ENCODE peak calls at places on chromosomes 12 and 14, in seven cellular contexts. One of them, this sample, is unnamed.

GRCh38 chr12:34393086-34393820 is 371.0 kb downstream of the ALG10 start:
- DNase-seq in IMR-90: no peak
- DNase-seq in heart left ventricle: peak
- DNase-seq in suprapubic skin: peak
- DNase-seq in HCT116: no peak
- DNase-seq in adrenal gland: peak
- DNase-seq in right lobe of liver: peak
- DNase-seq in this sample: no peak

GRCh38 chr14:67251573-67252226 is 10.5 kb downstream of the PALS1 start:
- DNase-seq in right lobe of liver: no peak
- DNase-seq in HCT116: no peak
- DNase-seq in suprapubic skin: no peak
- DNase-seq in IMR-90: peak
- DNase-seq in heart left ventricle: no peak
- DNase-seq in adrenal gland: no peak
- DNase-seq in this sample: no peak

GRCh38 chr12:113933201-113933786 is 32.8 kb downstream of the RBM19 start:
- DNase-seq in HCT116: no peak
- DNase-seq in adrenal gland: no peak
- DNase-seq in suprapubic skin: no peak
- DNase-seq in heart left ventricle: no peak
- DNase-seq in right lobe of liver: no peak
- DNase-seq in IMR-90: peak
- DNase-seq in this sample: no peak

GRCh38 chr12:12560587-12561304 is 1.9 kb downstream of the DUSP16 start:
- DNase-seq in adrenal gland: peak
- DNase-seq in right lobe of liver: no peak
- DNase-seq in suprapubic skin: no peak
- DNase-seq in IMR-90: peak
- DNase-seq in heart left ventricle: no peak
- DNase-seq in HCT116: no peak
- DNase-seq in this sample: no peak

GRCh38 chr12:78970041-78970440 is 105.5 kb downstream of the SYT1 start:
- DNase-seq in suprapubic skin: no peak
- DNase-seq in right lobe of liver: no peak
- DNase-seq in IMR-90: peak
- DNase-seq in adrenal gland: no peak
- DNase-seq in heart left ventricle: no peak
- DNase-seq in HCT116: no peak
- DNase-seq in this sample: no peak

GRCh38 chr12:23751641-23752040 is 197.8 kb downstream of the SOX5 start:
- DNase-seq in adrenal gland: no peak
- DNase-seq in right lobe of liver: no peak
- DNase-seq in suprapubic skin: no peak
- DNase-seq in heart left ventricle: no peak
- DNase-seq in IMR-90: no peak
- DNase-seq in HCT116: no peak
- DNase-seq in this sample: no peak

GRCh38 chr14:59870277-59871165 is at the start of gene RTN1:
- DNase-seq in right lobe of liver: peak
- DNase-seq in HCT116: no peak
- DNase-seq in heart left ventricle: peak
- DNase-seq in suprapubic skin: peak
- DNase-seq in adrenal gland: peak
- DNase-seq in IMR-90: peak
- DNase-seq in this sample: no peak

GRCh38 chr12:124754949-124755800 is 108.5 kb downstream of the SCARB1 start:
- DNase-seq in IMR-90: peak
- DNase-seq in right lobe of liver: peak
- DNase-seq in adrenal gland: peak
- DNase-seq in suprapubic skin: peak
- DNase-seq in HCT116: no peak
- DNase-seq in heart left ventricle: peak
- DNase-seq in this sample: no peak

GRCh38 chr14:76232782-76233181 is 81.1 kb downstream of the GPATCH2L start:
- DNase-seq in adrenal gland: no peak
- DNase-seq in HCT116: no peak
- DNase-seq in right lobe of liver: no peak
- DNase-seq in IMR-90: no peak
- DNase-seq in suprapubic skin: no peak
- DNase-seq in heart left ventricle: no peak
- DNase-seq in this sample: no peak

GRCh38 chr12:95446511-95446910 is 27.4 kb upstream of the METAP2 start:
- DNase-seq in suprapubic skin: no peak
- DNase-seq in IMR-90: peak
- DNase-seq in HCT116: no peak
- DNase-seq in right lobe of liver: peak
- DNase-seq in heart left ventricle: peak
- DNase-seq in adrenal gland: peak
- DNase-seq in this sample: no peak

GRCh38 chr14:103021817-103022668 is 35.3 kb downstream of the CDC42BPB start:
- DNase-seq in HCT116: no peak
- DNase-seq in IMR-90: peak
- DNase-seq in suprapubic skin: no peak
- DNase-seq in heart left ventricle: peak
- DNase-seq in right lobe of liver: no peak
- DNase-seq in adrenal gland: no peak
- DNase-seq in this sample: no peak

GRCh38 chr14:58638231-58639205 is 756 bp downstream of the DACT1 start:
- DNase-seq in suprapubic skin: no peak
- DNase-seq in IMR-90: peak
- DNase-seq in adrenal gland: peak
- DNase-seq in HCT116: no peak
- DNase-seq in heart left ventricle: peak
- DNase-seq in right lobe of liver: peak
- DNase-seq in this sample: no peak

GRCh38 chr14:73227812-73228781 is 9.2 kb upstream of the PAPLN start:
- DNase-seq in suprapubic skin: no peak
- DNase-seq in IMR-90: peak
- DNase-seq in right lobe of liver: no peak
- DNase-seq in HCT116: no peak
- DNase-seq in heart left ventricle: no peak
- DNase-seq in adrenal gland: peak
- DNase-seq in this sample: no peak

GRCh38 chr14:68476212-68476964 is 316.5 kb downstream of the ZFP36L1 start:
- DNase-seq in right lobe of liver: peak
- DNase-seq in adrenal gland: peak
- DNase-seq in heart left ventricle: no peak
- DNase-seq in IMR-90: peak
- DNase-seq in suprapubic skin: no peak
- DNase-seq in HCT116: no peak
- DNase-seq in this sample: no peak

GRCh38 chr12:77382096-77382742 is 316.9 kb upstream of the E2F7 start:
- DNase-seq in HCT116: no peak
- DNase-seq in right lobe of liver: no peak
- DNase-seq in adrenal gland: no peak
- DNase-seq in heart left ventricle: no peak
- DNase-seq in suprapubic skin: no peak
- DNase-seq in IMR-90: no peak
- DNase-seq in this sample: no peak

GRCh38 chr14:87944987-87945604 is 47.9 kb downstream of the GALC start:
- DNase-seq in IMR-90: peak
- DNase-seq in suprapubic skin: no peak
- DNase-seq in heart left ventricle: no peak
- DNase-seq in HCT116: peak
- DNase-seq in right lobe of liver: no peak
- DNase-seq in adrenal gland: no peak
- DNase-seq in this sample: no peak

GRCh38 chr14:50230601-50231474 is 540 bp downstream of the SOS2 start:
- DNase-seq in right lobe of liver: peak
- DNase-seq in suprapubic skin: peak
- DNase-seq in HCT116: peak
- DNase-seq in IMR-90: peak
- DNase-seq in adrenal gland: peak
- DNase-seq in heart left ventricle: peak
- DNase-seq in this sample: no peak

GRCh38 chr12:10363922-10364838 is 25.7 kb downstream of the KLRK1 start:
- DNase-seq in HCT116: no peak
- DNase-seq in heart left ventricle: peak
- DNase-seq in suprapubic skin: no peak
- DNase-seq in right lobe of liver: peak
- DNase-seq in adrenal gland: peak
- DNase-seq in IMR-90: peak
- DNase-seq in this sample: no peak

GRCh38 chr14:71169028-71169427 is 261.8 kb downstream of the PCNX1 start:
- DNase-seq in adrenal gland: no peak
- DNase-seq in HCT116: no peak
- DNase-seq in suprapubic skin: no peak
- DNase-seq in heart left ventricle: no peak
- DNase-seq in IMR-90: no peak
- DNase-seq in right lobe of liver: no peak
- DNase-seq in this sample: no peak

GRCh38 chr12:79331870-79332269 is 358.9 kb downstream of the PAWR start:
- DNase-seq in adrenal gland: no peak
- DNase-seq in IMR-90: peak
- DNase-seq in suprapubic skin: no peak
- DNase-seq in right lobe of liver: no peak
- DNase-seq in heart left ventricle: no peak
- DNase-seq in HCT116: no peak
- DNase-seq in this sample: no peak

GRCh38 chr12:879641-880040 is 69.9 kb downstream of the RAD52 start:
- DNase-seq in suprapubic skin: no peak
- DNase-seq in heart left ventricle: no peak
- DNase-seq in HCT116: no peak
- DNase-seq in IMR-90: peak
- DNase-seq in right lobe of liver: no peak
- DNase-seq in adrenal gland: no peak
- DNase-seq in this sample: no peak

GRCh38 chr12:8957561-8957960 is 8.1 kb upstream of the M6PR start:
- DNase-seq in suprapubic skin: no peak
- DNase-seq in right lobe of liver: no peak
- DNase-seq in heart left ventricle: no peak
- DNase-seq in adrenal gland: no peak
- DNase-seq in IMR-90: no peak
- DNase-seq in HCT116: no peak
- DNase-seq in this sample: no peak

GRCh38 chr12:104154286-104154685 is 16.3 kb upstream of the NFYB start:
- DNase-seq in right lobe of liver: no peak
- DNase-seq in suprapubic skin: no peak
- DNase-seq in adrenal gland: no peak
- DNase-seq in heart left ventricle: no peak
- DNase-seq in HCT116: no peak
- DNase-seq in IMR-90: no peak
- DNase-seq in this sample: no peak

GRCh38 chr14:81062816-81063215 is 107.4 kb downstream of the TSHR start:
- DNase-seq in heart left ventricle: no peak
- DNase-seq in adrenal gland: no peak
- DNase-seq in suprapubic skin: no peak
- DNase-seq in right lobe of liver: no peak
- DNase-seq in IMR-90: peak
- DNase-seq in HCT116: peak
- DNase-seq in this sample: no peak

GRCh38 chr14:101241807-101242278 is 319.5 kb upstream of the DIO3 start:
- DNase-seq in suprapubic skin: peak
- DNase-seq in IMR-90: no peak
- DNase-seq in HCT116: no peak
- DNase-seq in right lobe of liver: no peak
- DNase-seq in adrenal gland: no peak
- DNase-seq in heart left ventricle: no peak
- DNase-seq in this sample: no peak

GRCh38 chr12:46167412-46167811 is 101.4 kb downstream of the SLC38A1 start:
- DNase-seq in IMR-90: no peak
- DNase-seq in adrenal gland: no peak
- DNase-seq in suprapubic skin: no peak
- DNase-seq in right lobe of liver: no peak
- DNase-seq in heart left ventricle: no peak
- DNase-seq in HCT116: no peak
- DNase-seq in this sample: no peak

GRCh38 chr14:68961781-68962584 is 17.1 kb downstream of the ACTN1 start:
- DNase-seq in right lobe of liver: no peak
- DNase-seq in IMR-90: peak
- DNase-seq in heart left ventricle: no peak
- DNase-seq in adrenal gland: peak
- DNase-seq in HCT116: no peak
- DNase-seq in suprapubic skin: no peak
- DNase-seq in this sample: no peak

GRCh38 chr12:52032797-52033505 is 18.3 kb upstream of the NR4A1 start:
- DNase-seq in right lobe of liver: peak
- DNase-seq in HCT116: peak
- DNase-seq in suprapubic skin: peak
- DNase-seq in heart left ventricle: peak
- DNase-seq in IMR-90: peak
- DNase-seq in adrenal gland: peak
- DNase-seq in this sample: peak
- TF ChIP-seq POLR2A in right lobe of liver: peak
- TF ChIP-seq POLR2A in HCT116: no peak
- TF ChIP-seq POLR2A in suprapubic skin: peak
- TF ChIP-seq POLR2A in heart left ventricle: peak
- TF ChIP-seq POLR2A in IMR-90: peak
- TF ChIP-seq POLR2A in adrenal gland: peak
- TF ChIP-seq POLR2A in this sample: peak

DNA sequence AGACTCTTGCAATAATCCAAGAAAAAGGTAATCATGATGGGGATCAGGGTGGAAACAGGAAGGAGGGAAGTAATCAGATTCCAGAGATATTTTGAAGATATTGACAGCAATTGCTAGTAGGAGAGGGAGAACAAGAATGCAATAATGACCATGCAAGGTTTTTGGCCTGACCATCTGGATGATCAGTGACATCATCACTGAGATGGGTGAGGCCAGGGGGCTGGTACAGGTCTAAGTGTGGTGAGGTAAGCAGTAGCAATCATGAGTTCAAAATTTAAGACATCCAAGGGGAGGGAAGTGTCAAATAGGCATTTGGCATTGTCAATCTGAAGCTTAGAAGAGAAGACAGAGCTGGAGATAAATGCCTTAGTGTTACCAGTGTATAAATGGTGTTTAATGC is 24.8 kb upstream of the CLMN start:
- DNase-seq in HCT116: no peak
- DNase-seq in adrenal gland: no peak
- DNase-seq in heart left ventricle: no peak
- DNase-seq in IMR-90: no peak
- DNase-seq in right lobe of liver: no peak
- DNase-seq in suprapubic skin: no peak
- DNase-seq in this sample: no peak
- H3K4me3 ChIP-seq in HCT116: no peak
- H3K4me3 ChIP-seq in adrenal gland: no peak
- H3K4me3 ChIP-seq in heart left ventricle: no peak
- H3K4me3 ChIP-seq in IMR-90: no peak
- H3K4me3 ChIP-seq in right lobe of liver: no peak
- H3K4me3 ChIP-seq in suprapubic skin: no peak
- H3K4me3 ChIP-seq in this sample: no peak

GRCh38 chr12:84508943-84509342 is 403.7 kb downstream of the SLC6A15 start:
- DNase-seq in right lobe of liver: no peak
- DNase-seq in HCT116: no peak
- DNase-seq in adrenal gland: no peak
- DNase-seq in IMR-90: no peak
- DNase-seq in suprapubic skin: no peak
- DNase-seq in heart left ventricle: no peak
- DNase-seq in this sample: no peak
- H3K27ac ChIP-seq in right lobe of liver: no peak
- H3K27ac ChIP-seq in HCT116: no peak
- H3K27ac ChIP-seq in adrenal gland: no peak
- H3K27ac ChIP-seq in IMR-90: no peak
- H3K27ac ChIP-seq in suprapubic skin: peak
- H3K27ac ChIP-seq in heart left ventricle: peak
- H3K27ac ChIP-seq in this sample: peak

DNA sequence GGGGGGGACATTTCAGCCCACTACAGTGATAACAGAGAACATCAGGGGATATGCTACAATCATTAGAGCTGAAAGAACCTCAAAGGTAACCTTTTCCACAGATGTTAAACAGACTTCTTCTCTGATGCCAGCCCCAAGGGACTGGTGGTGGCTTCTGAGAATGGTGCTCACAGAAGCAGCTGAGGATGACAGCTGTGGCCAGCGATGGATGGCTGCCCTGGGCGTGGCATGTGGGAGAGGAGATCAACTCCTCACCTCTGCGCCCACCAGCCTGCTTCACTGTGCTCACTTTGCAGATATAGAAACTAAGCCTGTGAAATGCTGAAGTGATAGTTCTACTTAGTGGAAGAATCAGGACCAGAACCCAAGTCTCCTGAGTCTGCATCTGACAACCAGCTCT is 33.0 kb downstream of the FOXN3 start:
- DNase-seq in HCT116: no peak
- DNase-seq in heart left ventricle: no peak
- DNase-seq in right lobe of liver: no peak
- DNase-seq in suprapubic skin: no peak
- DNase-seq in IMR-90: no peak
- DNase-seq in adrenal gland: no peak
- DNase-seq in this sample: peak
- TF ChIP-seq POLR2A in HCT116: no peak
- TF ChIP-seq POLR2A in heart left ventricle: no peak
- TF ChIP-seq POLR2A in right lobe of liver: no peak
- TF ChIP-seq POLR2A in suprapubic skin: no peak
- TF ChIP-seq POLR2A in IMR-90: no peak
- TF ChIP-seq POLR2A in adrenal gland: no peak
- TF ChIP-seq POLR2A in this sample: no peak

This sample was measured in esophagus squamous epithelium.